ENCODE peak calls at places on chromosomes 16 and 17, in six cellular contexts. L is GM04503, G is glutamatergic neuron, P is KBM-7, U is posterior vena cava, K is HL-60. Z is an unnamed sample.

GRCh38 chr17:40350410-40351184 is 13.9 kb downstream of the GJD3 start:
- DNase-seq in P (no peak), G (peak), K (no peak), U (no peak), L (no peak), Z (peak)

GRCh38 chr16:53159781-53160436 is 105.1 kb downstream of the CHD9 start:
- DNase-seq in L (no peak), U (no peak), P (peak), K (peak), G (no peak), Z (no peak)

GRCh38 chr16:77353587-77354263 is 81.1 kb downstream of the ADAMTS18 start:
- DNase-seq in G (no peak), P (no peak), U (no peak), K (no peak), L (no peak), Z (no peak)

GRCh38 chr16:56667581-56668571 is at the start of gene MT1G:
- DNase-seq in K (peak), U (peak), L (no peak), G (no peak), P (no peak), Z (peak)

GRCh38 chr16:80611171-80611929 is 70.6 kb downstream of the DYNLRB2 start:
- DNase-seq in G (no peak), U (no peak), P (no peak), L (no peak), K (no peak), Z (no peak)

GRCh38 chr17:28718990-28719433 is 773 bp upstream of the RPL23A start:
- DNase-seq in U (no peak), K (no peak), G (no peak), L (no peak), P (no peak), Z (no peak)

GRCh38 chr17:30824002-30824355 is 513 bp downstream of the CRLF3 start:
- DNase-seq in L (no peak), K (no peak), G (peak), P (peak), U (no peak), Z (no peak)

GRCh38 chr17:7263071-7263800 is 958 bp upstream of the CLDN7 start:
- DNase-seq in U (no peak), K (no peak), L (no peak), P (peak), G (no peak), Z (no peak)

Z was measured in left ventricle myocardium superior.